ENCODE peak calls at places on chromosomes 12 and 14, in six cellular contexts. V, S, O, W, G and H are unnamed samples.

GRCh38 chr14:100675664-100676063 is 51.0 kb upstream of the DLK1 start:
- DNase-seq in S (no peak), O (no peak), V (no peak), G (no peak), W (no peak), H (no peak)

GRCh38 chr12:103697912-103698751 is 111.1 kb downstream of the STAB2 start:
- DNase-seq in O (no peak), S (no peak), G (no peak), V (peak), W (no peak), H (no peak)

GRCh38 chr12:76183459-76184186 is 99.1 kb upstream of the NAP1L1 start:
- DNase-seq in O (peak), V (peak), S (no peak), G (peak), W (peak), H (peak)

GRCh38 chr12:8081228-8081920 is 700 bp upstream of the NECAP1 start:
- DNase-seq in V (peak), O (no peak), S (no peak), W (no peak), G (no peak), H (no peak)

GRCh38 chr12:131783915-131784541 is 44.2 kb upstream of the MMP17 start:
- DNase-seq in V (peak), S (no peak), O (peak), G (peak), W (peak), H (peak)

GRCh38 chr12:105862163-105862821 is 276.5 kb downstream of the NUAK1 start:
- DNase-seq in G (no peak), V (peak), W (no peak), O (no peak), S (no peak), H (no peak)

GRCh38 chr12:121239335-121239678 is 29.4 kb downstream of the P2RX4 start:
- DNase-seq in O (no peak), W (no peak), V (peak), G (no peak), S (no peak), H (no peak)

GRCh38 chr14:95026851-95027463 is 130.4 kb downstream of the DICER1 start:
- DNase-seq in V (no peak), S (no peak), G (no peak), O (no peak), W (no peak), H (no peak)

GRCh38 chr12:47854531-47854930 is 34.8 kb upstream of the HDAC7 start:
- DNase-seq in W (no peak), G (no peak), V (no peak), S (no peak), O (no peak), H (no peak)

GRCh38 chr14:74405663-74406062 is 20.3 kb downstream of the SYNDIG1L start:
- DNase-seq in O (no peak), S (no peak), V (no peak), W (no peak), G (no peak), H (no peak)

GRCh38 chr12:6961695-6962284 is 8.7 kb downstream of the PHB2 start:
- DNase-seq in G (no peak), V (peak), O (no peak), S (peak), W (peak), H (peak)

GRCh38 chr12:47032644-47033043 is 46.8 kb upstream of the PCED1B start:
- DNase-seq in O (peak), G (peak), S (no peak), V (peak), W (peak), H (peak)

GRCh38 chr12:106305376-106305775 is 2.8 kb downstream of the TCP11L2 start:
- DNase-seq in G (no peak), S (no peak), V (no peak), O (no peak), W (no peak), H (no peak)

GRCh38 chr14:56809262-56810215 is 740 bp downstream of the OTX2 start:
- DNase-seq in W (no peak), V (no peak), G (no peak), O (no peak), S (no peak), H (no peak)

GRCh38 chr12:52193991-52194390 is 2.2 kb upstream of the KRT80 start:
- DNase-seq in V (peak), W (peak), O (no peak), S (no peak), G (no peak), H (no peak)

GRCh38 chr12:97927991-97928390 is 465.4 kb downstream of the RMST start:
- DNase-seq in W (no peak), S (no peak), O (no peak), V (no peak), G (no peak), H (no peak)

GRCh38 chr12:82565982-82566381 is 120.7 kb upstream of the TMTC2 start:
- DNase-seq in W (no peak), G (no peak), O (no peak), V (no peak), S (no peak), H (no peak)

GRCh38 chr12:49345048-49345839 is 1.4 kb upstream of the DNAJC22 start:
- DNase-seq in V (peak), O (no peak), W (peak), S (peak), G (no peak), H (no peak)

GRCh38 chr14:96364911-96365310 is 1.6 kb downstream of the GSKIP start:
- DNase-seq in O (no peak), W (no peak), S (no peak), G (no peak), V (no peak), H (peak)

GRCh38 chr12:53232641-53233538 is 881 bp upstream of the RARG start:
- DNase-seq in S (peak), V (peak), O (no peak), W (peak), G (no peak), H (peak)

GRCh38 chr14:30443368-30444007 is 115.5 kb upstream of the G2E3 start:
- DNase-seq in G (peak), O (peak), S (no peak), W (peak), V (peak), H (peak)

GRCh38 chr12:91994208-91994797 is 151.3 kb downstream of the BTG1 start:
- DNase-seq in O (no peak), S (no peak), G (no peak), V (no peak), W (no peak), H (no peak)

GRCh38 chr14:104998801-104999200 is 13.2 kb downstream of the CLBA1 start:
- DNase-seq in G (no peak), S (no peak), O (no peak), V (no peak), W (no peak), H (no peak)

GRCh38 chr12:105418232-105418631 is 87.7 kb downstream of the C12orf75 start:
- DNase-seq in S (no peak), W (peak), G (peak), O (peak), V (no peak), H (peak)

GRCh38 chr14:23380197-23381016 is 3.6 kb downstream of the CMTM5 start:
- DNase-seq in S (no peak), W (no peak), G (no peak), O (no peak), V (no peak), H (no peak)

GRCh38 chr14:53786045-53786444 is 170.6 kb downstream of the BMP4 start:
- DNase-seq in O (no peak), W (no peak), S (no peak), G (no peak), V (no peak), H (no peak)

GRCh38 chr12:15209782-15210181 is 11.4 kb downstream of the RERG start:
- DNase-seq in S (no peak), W (no peak), V (no peak), O (peak), G (peak), H (peak)

GRCh38 chr12:110863161-110863560 is 16.4 kb downstream of the CCDC63 start:
- DNase-seq in G (no peak), V (no peak), S (no peak), W (no peak), O (no peak), H (no peak)

GRCh38 chr14:106094654-106095189 is 568.3 kb downstream of the TMEM121 start:
- DNase-seq in S (peak), O (no peak), G (no peak), V (peak), W (peak), H (peak)

GRCh38 chr12:67909091-67909531 is 80.1 kb upstream of the IFNG-AS1 start:
- DNase-seq in G (peak), S (no peak), V (no peak), O (peak), W (no peak), H (peak)

GRCh38 chr12:14367097-14367661 is 1.7 kb downstream of the ATF7IP start:
- DNase-seq in V (peak), W (no peak), G (no peak), S (no peak), O (peak), H (peak)

GRCh38 chr12:43669373-43669772 is 89.2 kb downstream of the PUS7L start:
- DNase-seq in O (no peak), S (no peak), V (no peak), G (no peak), W (peak), H (no peak)

GRCh38 chr12:20148241-20148640 is 220.1 kb upstream of the PDE3A start:
- DNase-seq in O (no peak), W (no peak), V (no peak), G (no peak), S (no peak), H (no peak)

GRCh38 chr12:20150835-20151234 is 217.5 kb upstream of the PDE3A start:
- DNase-seq in V (no peak), G (no peak), O (no peak), S (no peak), W (no peak), H (no peak)

GRCh38 chr12:20154060-20154459 is 214.3 kb upstream of the PDE3A start:
- DNase-seq in W (no peak), V (no peak), G (no peak), S (no peak), O (no peak), H (peak)
- H3K4me3 ChIP-seq in W (no peak), V (no peak), G (no peak), S (no peak), O (no peak), H (peak)

GRCh38 chr12:133106253-133106652 is 23.8 kb downstream of the ZNF891 start:
- DNase-seq in O (no peak), V (peak), S (no peak), W (peak), G (no peak), H (peak)

GRCh38 chr12:133108150-133108549 is 21.9 kb downstream of the ZNF891 start:
- DNase-seq in G (no peak), V (no peak), S (no peak), W (no peak), O (no peak), H (no peak)

GRCh38 chr12:133107121-133107520 is 23.0 kb downstream of the ZNF891 start:
- DNase-seq in G (no peak), S (no peak), V (no peak), W (no peak), O (no peak), H (no peak)

GRCh38 chr12:133105620-133106019 is 24.5 kb downstream of the ZNF891 start:
- DNase-seq in G (no peak), W (peak), O (no peak), S (no peak), V (peak), H (peak)
- H3K4me3 ChIP-seq in G (no peak), W (peak), O (no peak), S (no peak), V (no peak), H (no peak)

DNA sequence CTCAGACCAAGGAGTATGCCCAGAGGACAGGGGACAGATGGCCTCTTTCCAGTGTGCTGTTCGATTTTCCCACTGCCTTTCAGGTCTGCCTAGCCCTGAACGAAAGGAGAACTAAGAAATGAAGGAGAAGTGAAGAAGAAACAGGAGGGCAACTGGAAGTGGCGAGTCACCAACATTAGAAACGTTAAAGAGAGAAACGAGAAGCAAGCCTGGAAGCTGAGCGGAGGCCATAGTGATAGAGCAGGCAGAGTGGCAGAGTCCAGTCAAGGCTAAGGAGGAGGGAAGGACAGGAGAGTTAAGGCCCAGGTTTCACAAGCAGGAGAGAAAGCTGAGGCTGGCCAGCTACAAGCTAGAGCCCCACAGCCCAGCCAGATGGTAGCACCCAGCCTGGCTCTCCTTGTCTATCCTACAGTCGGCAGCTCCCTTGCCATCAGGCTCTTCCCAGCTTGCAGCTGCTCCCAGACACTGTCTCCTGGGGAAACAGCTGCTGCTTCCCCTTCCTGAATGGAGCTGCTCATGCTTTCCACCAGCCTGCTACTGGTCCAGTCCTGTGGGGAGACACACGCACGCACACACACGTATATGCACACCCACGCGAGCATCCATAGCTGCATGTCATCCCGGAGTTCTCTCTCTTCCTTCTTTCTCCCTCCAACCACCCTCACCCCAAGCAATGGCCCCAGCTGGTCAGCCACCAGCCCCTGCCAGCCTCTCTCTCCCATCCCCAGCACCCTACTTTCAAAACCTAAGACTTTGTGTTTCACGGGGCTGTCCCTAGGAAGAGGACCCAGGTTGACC is 139.7 kb upstream of the CCND2 start:
- DNase-seq in V (peak), G (no peak), S (no peak), O (no peak), W (peak), H (no peak)
- H3K4me3 ChIP-seq in V (no peak), G (no peak), S (no peak), O (no peak), W (no peak), H (no peak)

DNA sequence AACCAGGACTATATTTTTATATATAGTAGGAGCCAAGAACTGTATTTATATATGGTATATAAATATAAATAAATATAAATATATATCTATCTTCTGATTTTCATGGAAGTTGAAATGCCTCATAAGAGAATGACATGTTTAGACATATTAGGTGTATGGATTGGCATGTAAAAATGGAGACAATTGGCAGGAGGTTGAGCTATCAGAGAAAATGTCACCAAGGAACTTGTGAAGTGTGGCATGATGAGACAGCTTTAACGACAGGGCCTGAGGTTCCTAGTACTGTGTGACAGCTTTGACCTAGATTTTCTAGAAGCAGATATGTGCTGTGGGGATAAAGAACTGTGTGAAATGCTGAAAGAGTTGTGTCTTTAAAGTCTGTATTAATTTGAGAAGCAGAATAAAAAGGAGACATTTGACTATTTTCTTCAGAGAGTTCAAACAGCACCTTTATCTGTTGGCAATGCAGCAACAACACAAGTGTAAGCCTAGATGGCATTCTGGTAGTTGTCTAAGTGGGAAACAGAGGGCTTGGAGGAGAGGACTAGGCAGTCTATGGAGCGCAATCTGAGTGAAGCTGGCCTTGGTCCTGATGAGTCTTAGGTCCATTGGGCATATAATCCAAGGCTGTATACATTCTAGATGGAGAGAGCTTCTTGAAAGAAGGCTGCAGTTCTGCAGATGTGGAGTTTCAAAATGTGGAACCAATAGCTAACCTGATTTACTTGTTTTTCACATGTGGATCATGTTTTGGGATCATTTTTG is 47.7 kb upstream of the MDGA2 start:
- DNase-seq in O (no peak), W (no peak), S (no peak), G (no peak), V (no peak), H (no peak)
- H3K4me3 ChIP-seq in O (no peak), W (no peak), S (no peak), G (no peak), V (no peak), H (no peak)

GRCh38 chr12:30822385-30823139 is 67.8 kb upstream of the CAPRIN2 start:
- DNase-seq in G (no peak), O (no peak), S (peak), W (peak), V (peak), H (peak)
- H3K4me3 ChIP-seq in G (peak), O (peak), S (peak), W (peak), V (peak), H (peak)

GRCh38 chr12:34105392-34105933 is 83.2 kb downstream of the ALG10 start:
- DNase-seq in W (no peak), O (no peak), G (no peak), V (no peak), S (no peak), H (no peak)
- H3K4me3 ChIP-seq in W (no peak), O (no peak), G (no peak), V (no peak), S (no peak), H (no peak)

GRCh38 chr12:9992296-9992695 is 6.6 kb downstream of the CLEC1B start:
- DNase-seq in O (no peak), V (no peak), S (no peak), W (no peak), G (no peak), H (no peak)
- H3K4me3 ChIP-seq in O (no peak), V (no peak), S (no peak), W (no peak), G (no peak), H (no peak)

GRCh38 chr14:80325688-80326087 is 114.4 kb upstream of the DIO2 start:
- DNase-seq in W (no peak), G (no peak), V (no peak), O (no peak), S (no peak), H (no peak)

GRCh38 chr14:80325112-80325511 is 113.8 kb upstream of the DIO2 start:
- DNase-seq in O (no peak), S (no peak), G (no peak), V (no peak), W (no peak), H (no peak)

GRCh38 chr14:80323266-80323665 is 112.0 kb upstream of the DIO2 start:
- DNase-seq in V (no peak), S (no peak), G (no peak), W (no peak), O (no peak), H (peak)

GRCh38 chr14:80324649-80325048 is 113.3 kb upstream of the DIO2 start:
- DNase-seq in G (no peak), W (no peak), O (no peak), S (no peak), V (no peak), H (no peak)
- H3K4me3 ChIP-seq in G (no peak), W (no peak), O (no peak), S (no peak), V (no peak), H (no peak)

GRCh38 chr14:20610002-20610765 is 19.0 kb upstream of the RNASE12 start:
- DNase-seq in G (no peak), W (peak), V (peak), O (peak), S (peak), H (peak)

GRCh38 chr14:20609215-20610001 is 18.2 kb upstream of the RNASE12 start:
- DNase-seq in O (peak), G (peak), W (peak), S (peak), V (peak), H (peak)

GRCh38 chr14:20607617-20608016 is 16.4 kb upstream of the RNASE12 start:
- DNase-seq in O (no peak), W (no peak), G (no peak), V (no peak), S (no peak), H (no peak)

GRCh38 chr14:20606902-20607242 is 15.7 kb upstream of the RNASE12 start:
- DNase-seq in G (no peak), S (no peak), V (no peak), W (no peak), O (no peak), H (no peak)

DNA sequence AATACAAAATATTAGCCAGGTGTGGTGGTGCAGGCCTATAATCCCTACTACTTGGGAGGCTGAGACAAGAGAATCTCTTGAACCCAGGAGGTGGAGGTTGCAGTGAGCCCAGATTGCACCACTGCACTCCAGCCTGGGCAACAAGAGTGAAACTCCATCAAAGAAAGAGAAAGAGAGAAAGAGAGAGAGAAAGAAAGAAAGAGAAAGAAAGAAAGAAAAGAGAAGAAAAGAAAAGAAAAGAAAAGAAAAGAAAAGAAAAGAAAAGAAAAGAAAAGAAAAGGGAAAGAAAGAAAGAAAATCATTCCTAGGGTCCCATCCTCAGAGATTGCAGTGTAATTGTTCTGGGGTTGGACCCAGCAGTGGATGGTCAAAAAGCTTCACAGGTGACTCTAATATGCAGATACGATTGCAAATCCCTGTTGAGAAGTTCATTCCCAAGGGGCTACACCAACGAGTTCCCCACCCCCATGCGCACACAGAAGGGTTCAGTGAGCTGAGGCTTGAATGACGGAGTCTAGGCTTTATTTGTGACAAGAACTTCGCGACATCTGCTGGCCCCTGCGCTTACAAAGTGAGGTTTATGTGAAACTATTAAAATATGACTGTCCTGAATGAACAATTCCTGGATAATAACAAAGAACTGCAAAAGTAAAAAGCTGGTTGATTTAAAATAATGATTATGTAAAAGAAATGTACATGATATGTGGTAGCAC is 17.4 kb upstream of the RNASE12 start:
- DNase-seq in G (no peak), V (no peak), S (no peak), O (no peak), W (no peak), H (no peak)
- H3K4me3 ChIP-seq in G (no peak), V (no peak), S (no peak), O (no peak), W (no peak), H (no peak)

GRCh38 chr12:26226119-26226518 is 30.7 kb downstream of the SSPN start:
- DNase-seq in V (no peak), G (no peak), W (no peak), S (no peak), O (no peak), H (no peak)
- H3K4me3 ChIP-seq in V (no peak), G (no peak), W (no peak), S (peak), O (no peak), H (no peak)